ENCODE peak calls at places on chromosomes 2 and 18, in six cellular contexts. N is AG04449, Z is GDM1, X is SW480, B is foreskin fibroblast, T is NAMALWA. Y is an unnamed sample.

GRCh38 chr2:43576983-43577892 is 18.6 kb downstream of the THADA start:
- DNase-seq in N (peak), Z (peak), X (peak), B (peak), T (peak), Y (no peak)

GRCh38 chr18:51188024-51188701 is 9.3 kb downstream of the MEX3C start:
- DNase-seq in N (no peak), Z (no peak), X (no peak), B (no peak), T (no peak), Y (no peak)

GRCh38 chr18:79549638-79550000 is 130.0 kb upstream of the CTDP1 start:
- DNase-seq in N (no peak), Z (no peak), X (no peak), B (no peak), T (no peak), Y (no peak)

GRCh38 chr18:46555724-46556123 is 101.3 kb downstream of the LOXHD1 start:
- DNase-seq in N (no peak), Z (peak), X (peak), B (no peak), T (peak), Y (no peak)

GRCh38 chr2:193518061-193518817 is 1323.5 kb upstream of the TMEFF2 start:
- DNase-seq in N (no peak), Z (no peak), X (no peak), B (peak), T (no peak), Y (no peak)

GRCh38 chr2:3725458-3726250 is 22.3 kb downstream of the DCDC2C start:
- DNase-seq in N (no peak), Z (no peak), X (no peak), B (no peak), T (no peak), Y (no peak)

GRCh38 chr2:467543-467891 is 179.6 kb upstream of the ALKAL2 start:
- DNase-seq in N (no peak), Z (no peak), X (no peak), B (no peak), T (no peak), Y (no peak)

GRCh38 chr18:2997846-2998599 is 14.9 kb downstream of the LPIN2 start:
- DNase-seq in N (no peak), Z (no peak), X (no peak), B (no peak), T (no peak), Y (no peak)

GRCh38 chr2:44362207-44363015 is 664 bp downstream of the CAMKMT start:
- DNase-seq in N (no peak), Z (peak), X (peak), B (peak), T (peak), Y (peak)

GRCh38 chr2:121869873-121870272 is 114.4 kb downstream of the TSN start:
- DNase-seq in N (no peak), Z (no peak), X (no peak), B (no peak), T (no peak), Y (no peak)

GRCh38 chr18:34121157-34121807 is 103.4 kb downstream of the NOL4 start:
- DNase-seq in N (no peak), Z (no peak), X (peak), B (no peak), T (no peak), Y (no peak)

GRCh38 chr18:45590060-45590537 is 25.2 kb upstream of the SLC14A2 start:
- DNase-seq in N (no peak), Z (no peak), X (no peak), B (no peak), T (no peak), Y (no peak)

GRCh38 chr18:48804856-48805610 is 145.7 kb downstream of the SMAD7 start:
- DNase-seq in N (no peak), Z (no peak), X (no peak), B (no peak), T (no peak), Y (no peak)

GRCh38 chr2:136765736-136766323 is 485 bp downstream of the THSD7B start:
- DNase-seq in N (no peak), Z (no peak), X (no peak), B (no peak), T (no peak), Y (no peak)

GRCh38 chr2:196444442-196444841 is 195.1 kb upstream of the CCDC150 start:
- DNase-seq in N (no peak), Z (no peak), X (no peak), B (no peak), T (no peak), Y (no peak)

GRCh38 chr2:42238644-42239288 is 69.6 kb downstream of the EML4 start:
- DNase-seq in N (no peak), Z (no peak), X (peak), B (no peak), T (peak), Y (no peak)

GRCh38 chr2:241463276-241464135 is 44.9 kb downstream of the STK25 start:
- DNase-seq in N (no peak), Z (no peak), X (no peak), B (no peak), T (no peak), Y (no peak)

GRCh38 chr2:84424152-84424551 is 34.9 kb downstream of the SUCLG1 start:
- DNase-seq in N (no peak), Z (no peak), X (peak), B (no peak), T (peak), Y (no peak)

GRCh38 chr2:189601043-189601442 is 20.5 kb upstream of the SLC40A1 start:
- DNase-seq in N (no peak), Z (no peak), X (peak), B (no peak), T (no peak), Y (no peak)

GRCh38 chr2:71923143-71923525 is 224.5 kb downstream of the CYP26B1 start:
- DNase-seq in N (no peak), Z (no peak), X (no peak), B (no peak), T (no peak), Y (no peak)

GRCh38 chr2:174124171-174124570 is 124.2 kb downstream of the OLA1 start:
- DNase-seq in N (no peak), Z (no peak), X (no peak), B (no peak), T (peak), Y (no peak)

GRCh38 chr2:207066166-207066565 is 99.6 kb downstream of the KLF7 start:
- DNase-seq in N (no peak), Z (no peak), X (no peak), B (no peak), T (no peak), Y (no peak)